ENCODE peak calls at places on chromosomes 7 and 10, in ten cellular contexts. D is fibroblast of lung, R is WERI-Rb-1, F is astrocyte, O is pancreas, Q is adrenal gland, N is breast epithelium, B is left ventricle myocardium inferior, E is upper lobe of right lung, P is PC-9. L is an unnamed sample.

GRCh38 chr10:61804414-61804813 is 97.1 kb upstream of the ARID5B start:
- DNase-seq in Q (no peak), R (no peak), E (no peak), D (peak; percentile 33), F (peak; percentile 18), N (no peak), P (no peak), O (no peak), B (no peak), L (no peak)

GRCh38 chr10:48251525-48252353 is 22.8 kb downstream of the FRMPD2 start:
- DNase-seq in Q (peak; percentile 11), R (peak; percentile 46), D (no peak), B (no peak), F (no peak), O (no peak), P (peak; percentile 27), N (no peak), E (no peak), L (no peak)

GRCh38 chr10:35453855-35454532 is 117.7 kb downstream of the CCNY start:
- DNase-seq in E (no peak), O (no peak), D (peak; percentile 50), R (no peak), B (no peak), Q (peak; percentile 44), N (no peak), F (peak; percentile 43), P (no peak), L (no peak)

GRCh38 chr7:27438878-27439589 is 196.4 kb downstream of the EVX1 start:
- DNase-seq in N (no peak), Q (no peak), B (no peak), O (no peak), D (no peak), P (no peak), R (no peak), E (no peak), F (no peak), L (no peak)

GRCh38 chr10:122124342-122124741 is 135.4 kb downstream of the TACC2 start:
- DNase-seq in P (no peak), F (no peak), E (peak; percentile 67), B (no peak), O (no peak), Q (no peak), N (no peak), R (no peak), D (no peak), L (no peak)

GRCh38 chr7:28626629-28627262 is 214.4 kb downstream of the CREB5 start:
- DNase-seq in D (peak; percentile 45), E (no peak), N (no peak), F (peak; percentile 31), B (no peak), O (no peak), Q (peak; percentile 31), P (peak; percentile 27), R (peak; percentile 11), L (no peak)

GRCh38 chr7:72032934-72033333 is 379.2 kb downstream of the CALN1 start:
- DNase-seq in B (peak; percentile 25), N (no peak), O (no peak), Q (peak; percentile 49), R (no peak), E (no peak), D (no peak), F (no peak), P (no peak), L (no peak)

GRCh38 chr7:37310322-37311080 is 138.2 kb downstream of the ELMO1 start:
- DNase-seq in R (no peak), E (no peak), O (no peak), D (no peak), N (no peak), B (no peak), Q (no peak), P (no peak), F (no peak), L (no peak)

GRCh38 chr7:158164101-158165095 is 423.2 kb downstream of the PTPRN2 start:
- DNase-seq in F (no peak), R (no peak), D (no peak), P (no peak), Q (no peak), B (no peak), O (no peak), N (no peak), E (no peak), L (no peak)

GRCh38 chr7:19268737-19269136 is 123.5 kb upstream of the FERD3L start:
- DNase-seq in D (no peak), R (no peak), P (no peak), Q (no peak), B (no peak), O (no peak), F (no peak), N (no peak), E (no peak), L (no peak)

GRCh38 chr10:70379581-70380176 is 2.7 kb downstream of the LRRC20 start:
- DNase-seq in B (no peak), F (no peak), N (no peak), O (no peak), R (no peak), D (no peak), E (no peak), Q (no peak), P (no peak), L (no peak)

GRCh38 chr7:130008941-130009847 is 42.0 kb downstream of the ZC3HC1 start:
- DNase-seq in B (no peak), D (peak; percentile 74), Q (peak; percentile 72), N (peak; percentile 89), R (no peak), O (peak; percentile 93), P (peak; percentile 98), E (peak; percentile 76), F (peak; percentile 59), L (no peak)

GRCh38 chr10:28984431-28984830 is 304.4 kb upstream of the LYZL1 start:
- DNase-seq in R (no peak), E (peak; percentile 93), O (peak; percentile 84), N (peak; percentile 89), P (peak; percentile 77), Q (peak; percentile 93), D (peak; percentile 89), F (peak; percentile 87), B (peak; percentile 89), L (peak; percentile 73)

GRCh38 chr7:23530355-23530754 is 1.4 kb downstream of the TRA2A start:
- DNase-seq in R (no peak), F (peak; percentile 26), P (peak; percentile 18), D (peak; percentile 33), B (no peak), N (no peak), O (peak; percentile 19), Q (no peak), E (no peak), L (no peak)

DNA sequence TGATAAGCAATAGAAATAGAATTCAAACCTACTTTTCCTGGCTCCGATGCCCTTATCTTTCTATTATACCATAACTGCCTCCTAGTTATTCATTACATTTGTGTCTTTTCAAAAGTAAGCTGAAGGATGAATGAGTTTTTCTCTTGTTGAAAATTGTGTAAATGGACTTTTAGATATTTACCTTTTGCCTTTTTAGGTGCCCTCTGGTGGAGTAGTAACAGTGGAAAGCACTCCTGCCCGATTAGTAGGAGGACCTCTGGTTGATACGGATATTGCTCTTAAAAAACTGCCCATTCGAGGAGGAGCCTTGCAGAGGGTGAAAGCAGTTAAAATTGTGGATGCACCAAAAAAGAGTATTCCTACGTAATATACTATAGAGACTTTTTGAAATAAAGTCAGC is 11.2 kb downstream of the FAM237B start:
- DNase-seq in E (no peak), Q (no peak), P (no peak), N (no peak), D (no peak), B (no peak), R (no peak), O (no peak), F (no peak), L (no peak)
- TF ChIP-seq CTCF in E (no peak), Q (no peak), P (no peak), N (no peak), D (no peak), B (no peak), R (no peak), O (no peak), F (no peak), L (no peak)

DNA sequence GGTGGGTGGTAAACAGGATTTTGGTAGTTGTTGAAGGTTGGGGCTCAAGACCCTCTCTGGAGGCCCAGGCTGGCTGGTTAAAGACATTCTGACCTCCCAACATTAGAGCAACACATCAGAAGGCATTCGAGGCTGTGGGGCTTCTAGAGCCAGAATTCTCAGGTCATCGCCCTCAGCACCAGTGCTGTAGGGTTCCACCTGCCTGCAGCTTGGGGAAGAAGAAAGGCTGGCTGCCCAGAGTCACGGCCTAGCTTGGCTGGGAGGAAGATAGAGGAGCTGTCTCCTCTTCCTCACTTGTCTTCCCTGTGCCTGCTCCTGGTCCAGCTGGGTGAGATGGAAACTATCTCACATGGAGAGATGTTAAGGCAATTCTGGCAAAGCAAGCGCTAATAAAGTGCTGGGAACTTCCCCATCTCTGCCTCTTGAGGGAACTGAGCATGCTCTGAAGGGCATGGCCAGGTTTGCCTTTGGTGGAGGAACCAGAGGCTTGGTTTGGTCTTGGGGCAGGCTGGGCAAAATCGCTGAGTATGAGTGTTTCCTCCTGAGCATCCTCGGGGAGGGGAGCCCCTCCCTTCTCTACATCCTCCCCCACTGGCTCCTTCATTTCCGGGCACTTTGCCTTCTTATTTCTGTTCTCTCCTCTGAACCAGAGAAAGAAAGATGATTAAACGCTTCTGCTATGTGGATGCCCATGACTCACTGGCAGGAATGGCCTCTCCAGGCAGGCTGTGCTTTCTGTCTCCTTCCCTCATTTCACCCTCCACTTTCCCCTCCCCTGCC is 509.0 kb upstream of the PODXL start:
- DNase-seq in F (peak; percentile 97), N (no peak), D (peak; percentile 98), R (no peak), E (no peak), P (peak; percentile 85), B (no peak), Q (peak; percentile 56), O (no peak), L (peak; percentile 93)
- H3K4me3 ChIP-seq in F (no peak overlapping the region), N (no peak overlapping the region), D (no peak overlapping the region), R (no peak overlapping the region), E (no peak overlapping the region), P (no peak overlapping the region), B (no peak overlapping the region), Q (no peak overlapping the region), O (no peak overlapping the region), L (no peak overlapping the region)

DNA sequence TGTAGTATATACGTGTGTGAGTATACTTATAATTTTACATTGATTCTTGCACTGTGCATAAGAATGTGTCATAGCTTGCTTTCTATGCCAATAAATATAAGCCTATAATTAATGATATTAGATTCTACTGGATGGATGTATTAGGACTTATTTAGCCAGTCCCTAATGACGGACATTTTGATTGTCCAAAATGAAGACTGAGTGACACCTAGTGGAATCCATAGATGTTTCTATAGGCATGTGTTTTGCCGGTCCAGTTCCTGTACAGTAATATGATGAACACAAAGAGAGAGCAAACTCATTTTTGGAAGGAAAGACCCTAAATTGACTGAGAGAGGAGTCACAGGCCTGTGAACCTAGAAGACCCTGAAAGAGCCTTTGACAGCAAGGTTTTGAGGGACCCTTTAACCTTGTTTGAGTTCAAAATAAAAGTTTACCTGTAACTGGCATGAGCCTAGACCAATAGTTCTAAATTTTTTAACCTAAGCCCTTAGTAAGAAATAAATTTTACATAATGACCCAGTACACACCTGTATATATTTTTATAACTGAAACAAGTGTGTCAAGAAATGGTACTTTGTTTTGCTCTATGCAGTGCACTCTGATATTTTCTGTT is 42.4 kb upstream of the AGBL3 start:
- DNase-seq in E (no peak), Q (no peak), B (no peak), R (no peak), N (no peak), F (no peak), P (no peak), O (no peak), D (no peak), L (no peak)
- H3K36me3 ChIP-seq in E (peaks cover 14% of the 10 kb centered on the region), Q (no peaks in the 10 kb centered on the region), B (peaks cover 56% of the 10 kb centered on the region), R (no peaks in the 10 kb centered on the region), N (no peaks in the 10 kb centered on the region), F (peaks cover 74% of the 10 kb centered on the region), P (no peaks in the 10 kb centered on the region), O (no peaks in the 10 kb centered on the region), D (no peaks in the 10 kb centered on the region), L (peaks cover 13% of the 10 kb centered on the region)

GRCh38 chr10:22210267-22210666 is 7.5 kb downstream of the EBLN1 start:
- DNase-seq in B (no peak), R (no peak), O (no peak), D (no peak), N (no peak), F (no peak), E (no peak), P (no peak), Q (no peak), L (no peak)
- TF ChIP-seq CTCF in B (no peak), R (no peak), O (no peak), D (no peak), N (no peak), F (no peak), E (no peak), P (no peak), Q (no peak), L (no peak)

L was measured in BJ.